ENCODE peak calls at places on chromosome 10, in six cellular contexts. Q is T-cell, F is ELR, K is GF-D8, H is hypothalamus, X is activated T-cell treated with anti-CD3 and anti-CD28 coated beads for 1 hour. V is an unnamed sample.
A peak's percentile ranks its signal among the peaks of the same experiment; 100 is the strongest.

GRCh38 chr10:93471110-93471651 is 11.0 kb downstream of the MYOF start:
- DNase-seq in Q (no peak), F (peak; percentile 98), K (no peak), H (no peak), X (no peak), V (peak; percentile 94)

GRCh38 chr10:11560076-11560709 is 51.3 kb downstream of the USP6NL start:
- DNase-seq in Q (no peak), F (no peak), K (peak; percentile 76), H (no peak), X (no peak), V (no peak)

GRCh38 chr10:124999433-125000365 is 57.8 kb downstream of the ZRANB1 start:
- DNase-seq in Q (no peak), F (no peak), K (no peak), H (no peak), X (no peak), V (no peak)

GRCh38 chr10:133182190-133182589 is 22.2 kb downstream of the KNDC1 start:
- DNase-seq in Q (no peak), F (no peak), K (no peak), H (no peak), X (no peak), V (no peak)

GRCh38 chr10:122476034-122476695 is 14.8 kb downstream of the HTRA1 start:
- DNase-seq in Q (no peak), F (no peak), K (no peak), H (no peak), X (no peak), V (peak; percentile 93)

GRCh38 chr10:22648547-22648961 is 65.8 kb downstream of the PIP4K2A start:
- DNase-seq in Q (no peak), F (peak; percentile 73), K (peak; percentile 19), H (no peak), X (no peak), V (peak; percentile 33)

GRCh38 chr10:128646956-128647355 is 520.7 kb upstream of the MKI67 start:
- DNase-seq in Q (no peak), F (no peak), K (no peak), H (no peak), X (no peak), V (no peak)

GRCh38 chr10:62264702-62265436 is 3.8 kb downstream of the RTKN2 start:
- DNase-seq in Q (no peak), F (peak; percentile 91), K (no peak), H (no peak), X (no peak), V (peak; percentile 88)

GRCh38 chr10:28833313-28833712 is 156.0 kb downstream of the BAMBI start:
- DNase-seq in Q (no peak), F (no peak), K (no peak), H (no peak), X (no peak), V (no peak)

GRCh38 chr10:120456626-120457430 is at the start of gene PLPP4:
- DNase-seq in Q (no peak), F (peak; percentile 45), K (no peak), H (peak; percentile 28), X (no peak), V (no peak)

GRCh38 chr10:79397575-79398303 is 47.7 kb downstream of the ZCCHC24 start:
- DNase-seq in Q (no peak), F (no peak), K (no peak), H (no peak), X (no peak), V (no peak)

GRCh38 chr10:24382979-24383663 is 174.2 kb downstream of the KIAA1217 start:
- DNase-seq in Q (no peak), F (no peak), K (no peak), H (no peak), X (no peak), V (peak; percentile 96)

GRCh38 chr10:79196470-79197461 is 128.0 kb downstream of the ZMIZ1 start:
- DNase-seq in Q (peak; percentile 61), F (peak; percentile 74), K (no peak), H (peak; percentile 46), X (peak; percentile 67), V (no peak)

GRCh38 chr10:25704622-25705021 is 229.4 kb upstream of the MYO3A start:
- DNase-seq in Q (no peak), F (no peak), K (no peak), H (no peak), X (no peak), V (no peak)

V was measured in foreskin keratinocyte.